ENCODE peak calls at places on chromosome 10, in eight cellular contexts. F, S, G, I, Y, K, D and B are unnamed samples.

GRCh38 chr10:122301055-122301810 is 30.1 kb downstream of the BTBD16 start:
- DNase-seq in S (no peak), F (no peak), Y (peak; percentile 38), I (no peak), D (no peak), K (no peak), G (no peak), B (peak; percentile 20)

GRCh38 chr10:24483701-24484100 is 240.0 kb downstream of the ARHGAP21 start:
- DNase-seq in F (no peak), G (no peak), Y (no peak), K (no peak), D (no peak), S (no peak), I (peak; percentile 35), B (peak; percentile 26)

GRCh38 chr10:48453451-48454301 is 147.2 kb downstream of the MAPK8 start:
- DNase-seq in S (peak; percentile 36), I (peak; percentile 54), K (no peak), F (no peak), Y (no peak), D (no peak), G (no peak), B (no peak)

GRCh38 chr10:35127289-35127891 is 744 bp downstream of the CREM start:
- DNase-seq in K (peak; percentile 23), S (peak; percentile 76), F (no peak), D (peak; percentile 20), G (peak; percentile 54), I (peak; percentile 62), Y (peak; percentile 63), B (peak; percentile 70)

GRCh38 chr10:131147301-131147975 is 164.1 kb downstream of the TCERG1L start:
- DNase-seq in K (no peak), S (no peak), I (no peak), G (no peak), F (no peak), Y (no peak), D (no peak), B (no peak)

GRCh38 chr10:90964781-90965462 is 44.0 kb upstream of the ANKRD1 start:
- DNase-seq in I (no peak), Y (peak; percentile 18), S (no peak), G (no peak), D (no peak), F (no peak), K (no peak), B (peak; percentile 23)

GRCh38 chr10:133276435-133277201 is at the start of gene ADAM8:
- DNase-seq in S (peak; percentile 74), F (no peak), D (no peak), I (peak; percentile 100), G (no peak), Y (no peak), K (peak; percentile 9), B (no peak)

GRCh38 chr10:75788394-75789205 is 357.2 kb downstream of the LRMDA start:
- DNase-seq in I (no peak), K (no peak), Y (peak; percentile 50), D (no peak), F (no peak), G (peak; percentile 76), S (no peak), B (peak; percentile 20)

GRCh38 chr10:48254745-48255144 is 19.8 kb downstream of the FRMPD2 start:
- DNase-seq in S (no peak), I (no peak), Y (no peak), D (no peak), K (peak; percentile 69), F (no peak), G (no peak), B (no peak)

GRCh38 chr10:45001382-45002148 is 842 bp downstream of the ZNF22 start:
- DNase-seq in D (peak; percentile 37), F (no peak), I (peak; percentile 60), S (peak; percentile 62), K (peak; percentile 31), Y (peak; percentile 94), G (peak; percentile 61), B (peak; percentile 92)

GRCh38 chr10:14114791-14115190 is 215.9 kb downstream of the FRMD4A start:
- DNase-seq in Y (no peak), G (no peak), D (no peak), K (no peak), I (no peak), S (no peak), F (no peak), B (no peak)

GRCh38 chr10:72597897-72598296 is 28.0 kb downstream of the MICU1 start:
- DNase-seq in Y (no peak), S (no peak), G (no peak), F (no peak), I (no peak), K (no peak), D (no peak), B (no peak)

GRCh38 chr10:30346615-30347014 is 2.5 kb downstream of the MTPAP start:
- DNase-seq in S (no peak), Y (no peak), D (no peak), G (no peak), F (no peak), K (no peak), I (no peak), B (no peak)

GRCh38 chr10:94012834-94013830 is 19.4 kb downstream of the PLCE1 start:
- DNase-seq in G (no peak), D (no peak), Y (no peak), I (no peak), K (no peak), F (no peak), S (no peak), B (no peak)

GRCh38 chr10:102065561-102066420 is 642 bp downstream of the HPS6 start:
- DNase-seq in I (peak; percentile 89), F (no peak), G (peak; percentile 18), Y (no peak), K (no peak), S (peak; percentile 52), D (no peak), B (peak; percentile 55)

GRCh38 chr10:79923669-79924068 is 25.2 kb downstream of the SFTPD start:
- DNase-seq in K (no peak), I (no peak), Y (no peak), D (no peak), F (no peak), S (no peak), G (no peak), B (no peak)

GRCh38 chr10:11626071-11626470 is 14.6 kb upstream of the USP6NL start:
- DNase-seq in I (no peak), G (no peak), S (no peak), K (no peak), D (no peak), F (no peak), Y (no peak), B (no peak)

GRCh38 chr10:61835069-61835908 is 66.2 kb upstream of the ARID5B start:
- DNase-seq in G (no peak), S (no peak), I (no peak), Y (peak; percentile 90), F (peak; percentile 22), K (peak; percentile 1), D (peak; percentile 10), B (peak; percentile 88)